ENCODE peak calls at places on chromosomes 7 and 10, in four cellular contexts. One of them, this sample, is unnamed.

GRCh38 chr7:522071-522937 is 2.7 kb upstream of the PDGFA start:
- DNase-seq in Panc1: no peak
- DNase-seq in cardiac fibroblast: peak; percentile 61
- DNase-seq in upper lobe of left lung: peak; percentile 57
- DNase-seq in this sample: peak; percentile 80

GRCh38 chr7:293681-294439 is 3.9 kb downstream of the FOXL3 start:
- DNase-seq in cardiac fibroblast: no peak
- DNase-seq in upper lobe of left lung: peak; percentile 9
- DNase-seq in Panc1: no peak
- DNase-seq in this sample: no peak

GRCh38 chr7:73828107-73828803 is 2.5 kb upstream of the CLDN4 start:
- DNase-seq in upper lobe of left lung: peak; percentile 87
- DNase-seq in cardiac fibroblast: peak; percentile 27
- DNase-seq in Panc1: peak; percentile 88
- DNase-seq in this sample: peak; percentile 20

GRCh38 chr7:136938476-136938875 is 70.0 kb downstream of the CHRM2 start:
- DNase-seq in Panc1: no peak
- DNase-seq in upper lobe of left lung: no peak
- DNase-seq in cardiac fibroblast: no peak
- DNase-seq in this sample: no peak

GRCh38 chr7:50353201-50353600 is 48.7 kb downstream of the IKZF1 start:
- DNase-seq in cardiac fibroblast: no peak
- DNase-seq in Panc1: no peak
- DNase-seq in upper lobe of left lung: no peak
- DNase-seq in this sample: no peak

GRCh38 chr7:82957521-82957920 is 205.2 kb downstream of the PCLO start:
- DNase-seq in upper lobe of left lung: no peak
- DNase-seq in cardiac fibroblast: no peak
- DNase-seq in Panc1: no peak
- DNase-seq in this sample: no peak

GRCh38 chr10:86400705-86401587 is 34.4 kb upstream of the GRID1 start:
- DNase-seq in cardiac fibroblast: peak; percentile 38
- DNase-seq in upper lobe of left lung: peak; percentile 37
- DNase-seq in Panc1: no peak
- DNase-seq in this sample: peak; percentile 77

GRCh38 chr7:15525652-15526263 is 36.1 kb downstream of the AGMO start:
- DNase-seq in Panc1: no peak
- DNase-seq in upper lobe of left lung: no peak
- DNase-seq in cardiac fibroblast: no peak
- DNase-seq in this sample: no peak

GRCh38 chr10:65090991-65091390 is 1569.8 kb downstream of the REEP3 start:
- DNase-seq in Panc1: no peak
- DNase-seq in cardiac fibroblast: no peak
- DNase-seq in upper lobe of left lung: no peak
- DNase-seq in this sample: no peak

GRCh38 chr7:28029036-28029435 is 151.6 kb downstream of the JAZF1 start:
- DNase-seq in upper lobe of left lung: no peak
- DNase-seq in cardiac fibroblast: no peak
- DNase-seq in Panc1: no peak
- DNase-seq in this sample: no peak

GRCh38 chr7:36129048-36129534 is 24.0 kb upstream of the EEPD1 start:
- DNase-seq in upper lobe of left lung: peak; percentile 27
- DNase-seq in cardiac fibroblast: peak; percentile 74
- DNase-seq in Panc1: peak; percentile 82
- DNase-seq in this sample: no peak

GRCh38 chr7:104551226-104551625 is 222.8 kb downstream of the LHFPL3 start:
- DNase-seq in cardiac fibroblast: no peak
- DNase-seq in upper lobe of left lung: no peak
- DNase-seq in Panc1: no peak
- DNase-seq in this sample: no peak

GRCh38 chr7:104550362-104550761 is 222.0 kb downstream of the LHFPL3 start:
- DNase-seq in Panc1: no peak
- DNase-seq in cardiac fibroblast: no peak
- DNase-seq in upper lobe of left lung: no peak
- DNase-seq in this sample: no peak

GRCh38 chr7:104553074-104553473 is 224.7 kb downstream of the LHFPL3 start:
- DNase-seq in Panc1: no peak
- DNase-seq in upper lobe of left lung: no peak
- DNase-seq in cardiac fibroblast: no peak
- DNase-seq in this sample: no peak

GRCh38 chr7:104552102-104552501 is 223.7 kb downstream of the LHFPL3 start:
- DNase-seq in Panc1: no peak
- DNase-seq in upper lobe of left lung: no peak
- DNase-seq in cardiac fibroblast: peak; percentile 2
- DNase-seq in this sample: peak; percentile 23

DNA sequence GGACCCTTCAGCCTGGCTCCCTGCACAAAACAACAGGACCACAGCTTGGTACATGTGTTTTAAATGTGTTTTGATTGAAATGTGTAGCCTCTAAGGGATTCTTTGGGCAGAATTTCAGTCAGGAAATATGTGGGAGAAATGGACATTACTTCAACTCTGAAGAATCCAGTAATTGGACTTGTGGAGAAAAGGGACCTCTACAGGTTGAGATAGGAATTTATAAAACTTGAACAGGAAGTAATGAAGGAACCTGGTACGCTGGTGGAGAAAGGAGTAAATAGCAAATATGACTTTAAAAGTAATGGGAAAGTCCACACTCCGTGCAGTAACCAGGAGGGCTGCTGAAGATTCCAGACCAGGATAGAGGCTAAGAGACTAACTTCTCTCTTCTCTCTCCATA is 220.5 kb downstream of the LHFPL3 start:
- DNase-seq in Panc1: no peak
- DNase-seq in upper lobe of left lung: no peak
- DNase-seq in cardiac fibroblast: no peak
- DNase-seq in this sample: no peak
- TF ChIP-seq CTCF in Panc1: no peak
- TF ChIP-seq CTCF in upper lobe of left lung: no peak
- TF ChIP-seq CTCF in cardiac fibroblast: no peak
- TF ChIP-seq CTCF in this sample: no peak

GRCh38 chr10:48658243-48658888 is 26.3 kb upstream of the WDFY4 start:
- DNase-seq in cardiac fibroblast: peak; percentile 73
- DNase-seq in Panc1: peak; percentile 41
- DNase-seq in upper lobe of left lung: peak; percentile 83
- DNase-seq in this sample: peak; percentile 78

GRCh38 chr10:48658889-48659269 is 25.8 kb upstream of the WDFY4 start:
- DNase-seq in Panc1: no peak
- DNase-seq in cardiac fibroblast: no peak
- DNase-seq in upper lobe of left lung: no peak
- DNase-seq in this sample: no peak

GRCh38 chr10:48656928-48657327 is 27.7 kb upstream of the WDFY4 start:
- DNase-seq in upper lobe of left lung: no peak
- DNase-seq in cardiac fibroblast: no peak
- DNase-seq in Panc1: no peak
- DNase-seq in this sample: no peak

GRCh38 chr10:48661441-48661840 is 23.2 kb upstream of the WDFY4 start:
- DNase-seq in upper lobe of left lung: no peak
- DNase-seq in Panc1: no peak
- DNase-seq in cardiac fibroblast: no peak
- DNase-seq in this sample: no peak

DNA sequence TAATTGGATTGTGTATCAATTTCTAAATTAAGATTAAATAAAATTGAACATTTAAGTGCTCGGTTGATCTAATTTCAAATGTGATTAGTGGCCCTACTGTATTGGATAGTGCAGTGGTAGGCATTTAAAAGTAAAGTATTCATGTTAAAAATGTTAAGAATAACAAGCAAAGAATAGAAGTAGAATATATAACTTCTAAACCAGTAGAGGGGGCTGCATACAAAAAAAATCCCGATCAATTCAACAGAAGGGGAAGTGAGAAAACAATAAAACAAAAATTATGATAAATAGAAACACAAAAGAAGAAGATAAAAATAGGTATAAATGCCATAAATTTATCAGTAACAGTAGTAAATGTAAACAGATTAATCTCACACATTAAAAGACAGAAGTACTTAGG is 24.9 kb upstream of the WDFY4 start:
- DNase-seq in Panc1: no peak
- DNase-seq in upper lobe of left lung: no peak
- DNase-seq in cardiac fibroblast: peak; percentile 19
- DNase-seq in this sample: no peak
- TF ChIP-seq CTCF in Panc1: peak; percentile 47
- TF ChIP-seq CTCF in upper lobe of left lung: no peak
- TF ChIP-seq CTCF in cardiac fibroblast: peak; percentile 34
- TF ChIP-seq CTCF in this sample: peak; percentile 26

GRCh38 chr7:142712617-142712957 is 36.7 kb upstream of the PRSS1 start:
- DNase-seq in Panc1: no peak
- DNase-seq in cardiac fibroblast: no peak
- DNase-seq in upper lobe of left lung: no peak
- DNase-seq in this sample: no peak
- TF ChIP-seq CTCF in Panc1: peak; percentile 48
- TF ChIP-seq CTCF in cardiac fibroblast: no peak
- TF ChIP-seq CTCF in upper lobe of left lung: no peak
- TF ChIP-seq CTCF in this sample: no peak

DNA sequence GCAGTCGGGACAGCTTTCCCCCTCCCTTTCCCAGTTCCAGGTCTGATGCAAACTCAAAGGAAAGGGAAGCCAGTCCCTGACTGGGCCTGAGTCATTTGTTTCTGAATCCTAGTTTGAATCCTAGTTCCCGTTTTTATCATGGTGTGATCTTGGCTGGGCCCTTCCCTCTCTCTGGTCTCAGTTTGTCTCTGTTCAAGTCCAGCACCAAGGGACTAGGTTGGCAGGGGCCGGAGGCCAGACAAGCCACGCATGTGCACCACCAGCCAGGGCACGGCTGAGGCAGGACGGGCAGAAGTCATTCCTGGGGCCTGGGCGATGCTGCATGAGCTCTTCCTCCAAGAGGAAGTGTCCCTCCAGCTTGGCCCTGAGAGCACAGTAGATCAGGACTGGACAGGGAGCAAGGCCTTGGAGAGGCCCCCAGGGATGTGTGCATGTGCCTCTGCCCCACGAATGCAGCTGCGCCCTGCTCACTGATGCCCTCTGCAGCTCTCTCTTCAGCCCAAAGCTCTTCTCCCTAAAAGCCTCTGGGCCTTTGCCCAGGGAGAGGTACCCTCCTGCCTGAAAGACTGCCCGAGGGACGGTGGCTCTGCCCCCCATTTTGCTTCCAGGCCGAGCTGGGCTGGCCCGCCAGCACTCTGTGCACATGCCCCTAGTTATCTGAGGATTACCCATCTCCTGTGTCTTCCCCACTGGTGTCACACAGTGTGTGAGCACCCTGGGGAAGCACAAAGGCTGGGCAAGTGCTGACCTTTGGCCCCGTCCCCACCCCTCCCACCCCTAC is 86.7 kb downstream of the ZMIZ1 start:
- DNase-seq in upper lobe of left lung: peak; percentile 54
- DNase-seq in cardiac fibroblast: no peak
- DNase-seq in Panc1: no peak
- DNase-seq in this sample: no peak
- TF ChIP-seq CTCF in upper lobe of left lung: no peak
- TF ChIP-seq CTCF in cardiac fibroblast: no peak
- TF ChIP-seq CTCF in Panc1: no peak
- TF ChIP-seq CTCF in this sample: peak; percentile 10

DNA sequence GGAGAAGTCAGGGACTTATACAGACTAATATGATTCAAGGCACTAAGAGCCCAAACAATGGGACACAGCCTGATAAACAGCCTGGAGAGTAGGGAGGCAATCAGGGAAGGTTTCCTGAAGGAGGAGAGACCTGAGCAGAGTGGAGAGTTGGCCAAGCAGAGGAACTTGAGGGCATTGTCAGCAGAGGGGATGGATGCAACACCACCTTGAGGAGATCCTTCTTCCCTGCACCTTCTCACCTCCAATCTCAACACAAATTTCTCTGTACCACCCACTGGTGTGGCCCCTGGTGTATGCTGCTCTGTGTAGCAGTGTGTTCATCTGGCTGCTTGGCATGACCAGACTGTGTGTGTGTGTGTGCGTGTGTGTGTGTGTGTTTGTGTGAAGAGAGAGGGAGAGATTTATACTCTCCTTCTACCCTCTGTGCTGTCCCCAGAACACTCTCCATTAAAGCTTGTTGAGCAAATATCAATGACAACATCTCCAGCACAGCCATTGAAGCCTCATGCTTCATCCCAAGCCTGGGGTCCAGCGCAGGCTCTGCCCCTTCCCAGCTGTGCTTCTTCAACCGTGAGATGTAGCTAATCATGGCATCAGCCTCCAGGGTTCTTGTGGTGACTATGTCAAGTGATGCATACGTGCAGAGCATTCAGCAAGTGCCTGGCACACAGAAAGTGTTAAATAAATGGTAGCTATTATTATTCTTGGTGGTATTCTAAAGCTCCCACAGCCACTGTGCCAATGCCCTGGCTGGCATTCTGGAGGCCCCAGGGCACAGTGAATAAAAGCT is 146.3 kb downstream of the WDR11 start:
- DNase-seq in Panc1: no peak
- DNase-seq in cardiac fibroblast: no peak
- DNase-seq in upper lobe of left lung: no peak
- DNase-seq in this sample: no peak
- TF ChIP-seq CTCF in Panc1: no peak
- TF ChIP-seq CTCF in cardiac fibroblast: no peak
- TF ChIP-seq CTCF in upper lobe of left lung: no peak
- TF ChIP-seq CTCF in this sample: no peak

DNA sequence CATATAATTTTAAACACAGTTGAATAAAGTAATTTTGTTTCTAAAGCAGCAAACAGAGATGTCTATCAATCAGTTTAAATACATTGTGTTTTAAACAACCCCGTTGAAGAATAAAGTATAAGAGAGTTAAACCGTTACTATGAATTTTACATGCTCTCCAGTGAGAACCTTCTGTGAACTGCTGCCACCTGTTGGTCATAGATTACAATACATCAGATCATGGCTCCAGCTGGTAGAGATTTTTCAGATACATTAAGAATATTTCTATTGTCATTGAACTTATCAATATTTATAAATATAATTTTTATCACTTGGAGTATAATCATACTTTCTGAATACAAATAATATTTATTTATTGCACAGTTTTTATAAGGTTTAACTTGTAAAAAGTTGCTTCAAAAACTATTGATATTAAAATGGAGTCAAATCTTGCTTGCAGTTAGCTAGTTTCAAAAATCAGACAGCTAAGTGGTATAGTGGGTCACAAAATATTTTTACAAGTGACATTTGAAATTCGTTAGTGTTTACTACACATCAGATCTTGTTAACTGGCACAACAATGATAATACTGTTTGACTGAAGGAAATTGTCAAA is 561.1 kb upstream of the PHF14 start:
- DNase-seq in Panc1: peak; percentile 15
- DNase-seq in cardiac fibroblast: peak; percentile 41
- DNase-seq in upper lobe of left lung: no peak
- DNase-seq in this sample: peak; percentile 21
- TF ChIP-seq CTCF in Panc1: peak; percentile 79
- TF ChIP-seq CTCF in cardiac fibroblast: peak; percentile 40
- TF ChIP-seq CTCF in upper lobe of left lung: peak; percentile 43
- TF ChIP-seq CTCF in this sample: peak; percentile 62

DNA sequence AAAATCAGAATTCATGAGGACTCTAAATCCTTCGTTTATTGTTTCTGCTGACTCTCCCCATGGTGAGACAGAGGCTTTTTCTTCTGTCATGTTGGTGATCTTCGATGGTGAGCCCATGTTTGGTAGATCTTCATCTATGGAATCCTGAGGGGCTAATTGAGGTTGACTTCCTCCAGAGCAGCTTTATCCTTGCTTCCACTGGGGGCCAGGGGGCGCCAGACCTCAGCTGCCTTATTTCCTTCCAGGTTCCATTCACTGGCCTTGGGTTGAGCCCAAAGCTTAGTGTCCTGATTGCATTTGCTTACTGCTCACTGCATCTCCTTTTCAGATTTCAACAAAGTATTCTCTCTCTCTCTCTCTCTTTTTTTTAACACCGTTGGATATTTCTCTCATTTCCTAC is 80.7 kb downstream of the GCC1 start:
- DNase-seq in cardiac fibroblast: peak; percentile 31
- DNase-seq in upper lobe of left lung: no peak
- DNase-seq in Panc1: no peak
- DNase-seq in this sample: peak; percentile 22
- TF ChIP-seq CTCF in cardiac fibroblast: peak; percentile 61
- TF ChIP-seq CTCF in upper lobe of left lung: no peak
- TF ChIP-seq CTCF in Panc1: peak; percentile 72
- TF ChIP-seq CTCF in this sample: peak; percentile 36